ENCODE peak calls at places on chromosome 13, in five cellular contexts. H is MCF 10A, E is fibroblast of the aortic adventitia, G is bronchial epithelial cell, I is fibroblast of lung. O is an unnamed sample.

GRCh38 chr13:46655727-46656180 is 102.8 kb downstream of the LRCH1 start:
- DNase-seq in H (no peak), E (peak; percentile 58), G (no peak), I (peak; percentile 55), O (no peak)

GRCh38 chr13:51818771-51819511 is 15.0 kb upstream of the DHRS12 start:
- DNase-seq in H (peak; percentile 67), E (peak; percentile 56), G (no peak), I (peak; percentile 49), O (no peak)

GRCh38 chr13:94710881-94711560 is 1.3 kb downstream of the SOX21 start:
- DNase-seq in H (no peak), E (no peak), G (no peak), I (no peak), O (peak; percentile 70)

GRCh38 chr13:107809125-107809524 is 406.2 kb downstream of the LIG4 start:
- DNase-seq in H (no peak), E (peak; percentile 4), G (no peak), I (peak; percentile 15), O (no peak)

GRCh38 chr13:107819071-107819470 is 396.3 kb downstream of the LIG4 start:
- DNase-seq in H (no peak), E (no peak), G (no peak), I (no peak), O (no peak)

GRCh38 chr13:26653310-26653709 is 95.8 kb downstream of the WASF3 start:
- DNase-seq in H (peak; percentile 28), E (no peak), G (peak; percentile 42), I (no peak), O (no peak)

GRCh38 chr13:61370520-61370919 is 45.1 kb downstream of the PCDH20 start:
- DNase-seq in H (peak; percentile 10), E (no peak), G (no peak), I (no peak), O (no peak)

GRCh38 chr13:60335531-60335930 is 61.5 kb upstream of the TDRD3 start:
- DNase-seq in H (peak; percentile 16), E (peak; percentile 48), G (peak; percentile 41), I (peak; percentile 34), O (no peak)

GRCh38 chr13:27516103-27516502 is 65.7 kb upstream of the MTIF3 start:
- DNase-seq in H (no peak), E (no peak), G (no peak), I (no peak), O (no peak)

GRCh38 chr13:99119686-99120085 is 81.0 kb upstream of the UBAC2 start:
- DNase-seq in H (no peak), E (no peak), G (peak; percentile 19), I (no peak), O (no peak)

GRCh38 chr13:23928985-23929384 is 31.7 kb upstream of the C1QTNF9B start:
- DNase-seq in H (peak; percentile 30), E (peak; percentile 67), G (peak; percentile 92), I (peak; percentile 63), O (peak; percentile 86)

GRCh38 chr13:23714672-23715071 is 144.5 kb downstream of the TNFRSF19 start:
- DNase-seq in H (no peak), E (no peak), G (no peak), I (no peak), O (no peak)

GRCh38 chr13:41428155-41428554 is 29.2 kb upstream of the RGCC start:
- DNase-seq in H (no peak), E (no peak), G (no peak), I (no peak), O (no peak)
- TF ChIP-seq CTCF in H (no peak), E (peak; percentile 36), G (no peak), I (no peak), O (no peak)

GRCh38 chr13:80452279-80452678 is 111.4 kb upstream of the SPRY2 start:
- DNase-seq in H (no peak), E (no peak), G (no peak), I (no peak), O (no peak)
- TF ChIP-seq CTCF in H (no peak), E (no peak), G (no peak), I (no peak), O (no peak)

DNA sequence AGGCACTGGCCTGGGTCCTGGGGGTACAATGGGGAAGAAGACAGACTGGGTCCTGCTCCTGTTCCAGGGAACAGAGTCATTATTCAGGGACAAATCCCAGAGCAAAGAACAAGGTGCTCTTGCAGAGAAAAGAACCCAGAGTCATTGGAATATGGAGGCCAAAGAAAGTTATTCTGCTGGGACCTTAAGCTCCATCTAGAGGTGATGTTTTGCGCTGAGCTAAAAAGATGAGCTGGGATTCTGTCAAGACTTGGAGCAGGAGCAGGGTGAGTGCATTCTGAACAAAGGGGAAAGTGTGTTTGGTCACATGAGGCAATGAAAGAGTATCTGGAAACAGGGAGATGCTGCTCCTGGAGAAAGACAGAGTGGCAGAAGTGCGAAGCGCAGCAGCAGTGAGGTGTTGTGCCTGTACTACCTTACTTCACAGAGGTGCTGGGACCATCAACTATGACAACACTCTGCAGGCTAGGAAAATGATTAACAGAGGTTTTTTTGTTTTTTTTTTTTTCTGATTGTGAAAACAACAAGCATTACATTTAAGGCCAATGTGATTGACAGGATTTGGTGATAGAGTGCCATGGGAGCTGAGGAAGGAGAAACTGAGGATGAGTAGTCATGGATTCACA is 95.3 kb upstream of the TNFSF11 start:
- DNase-seq in H (peak; percentile 45), E (peak; percentile 57), G (peak; percentile 44), I (peak; percentile 68), O (no peak)
- TF ChIP-seq CTCF in H (peak; percentile 28), E (peak; percentile 70), G (peak; percentile 64), I (peak; percentile 29), O (peak; percentile 40)

GRCh38 chr13:87999791-88000190 is 328.6 kb downstream of the SLITRK5 start:
- DNase-seq in H (peak; percentile 10), E (no peak), G (peak; percentile 1), I (peak; percentile 38), O (no peak)
- TF ChIP-seq CTCF in H (no peak), E (no peak), G (peak; percentile 5), I (no peak), O (peak; percentile 33)

DNA sequence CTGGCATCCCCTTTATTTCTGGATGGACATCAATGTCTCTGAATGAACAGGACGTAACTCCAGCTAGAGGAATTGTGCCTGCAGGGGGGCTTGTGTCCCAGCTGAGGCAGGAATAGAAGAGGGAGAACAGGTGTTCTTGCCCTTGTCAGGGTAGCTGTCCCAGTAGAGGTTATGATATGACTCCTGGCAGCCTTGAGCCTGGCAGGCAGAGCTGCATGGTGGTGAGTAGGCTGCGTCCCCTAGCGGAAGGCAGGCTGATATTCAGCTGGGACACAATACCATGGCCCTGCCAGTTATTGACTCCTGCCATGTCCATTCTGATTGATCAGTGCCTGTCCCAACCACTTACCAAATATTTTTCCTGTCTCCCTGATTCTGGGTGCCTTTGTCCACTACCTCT is 197.2 kb downstream of the RAP2A start:
- DNase-seq in H (no peak), E (no peak), G (no peak), I (no peak), O (peak; percentile 71)
- TF ChIP-seq CTCF in H (no peak), E (no peak), G (no peak), I (no peak), O (peak; percentile 97)

GRCh38 chr13:32001392-32001768 is 30.2 kb upstream of the FRY start:
- DNase-seq in H (peak; percentile 71), E (peak; percentile 62), G (no peak), I (peak; percentile 54), O (peak; percentile 42)
- TF ChIP-seq CTCF in H (peak; percentile 51), E (peak; percentile 53), G (peak; percentile 62), I (peak; percentile 51), O (peak; percentile 49)

GRCh38 chr13:64817721-64818120 is 2412.4 kb downstream of the PCDH9 start:
- DNase-seq in H (no peak), E (peak; percentile 12), G (peak; percentile 4), I (peak; percentile 15), O (no peak)

GRCh38 chr13:64819081-64819480 is 2411.1 kb downstream of the PCDH9 start:
- DNase-seq in H (peak; percentile 1), E (no peak), G (peak; percentile 2), I (peak; percentile 30), O (no peak)
- TF ChIP-seq CTCF in H (no peak), E (no peak), G (no peak), I (no peak), O (no peak)

DNA sequence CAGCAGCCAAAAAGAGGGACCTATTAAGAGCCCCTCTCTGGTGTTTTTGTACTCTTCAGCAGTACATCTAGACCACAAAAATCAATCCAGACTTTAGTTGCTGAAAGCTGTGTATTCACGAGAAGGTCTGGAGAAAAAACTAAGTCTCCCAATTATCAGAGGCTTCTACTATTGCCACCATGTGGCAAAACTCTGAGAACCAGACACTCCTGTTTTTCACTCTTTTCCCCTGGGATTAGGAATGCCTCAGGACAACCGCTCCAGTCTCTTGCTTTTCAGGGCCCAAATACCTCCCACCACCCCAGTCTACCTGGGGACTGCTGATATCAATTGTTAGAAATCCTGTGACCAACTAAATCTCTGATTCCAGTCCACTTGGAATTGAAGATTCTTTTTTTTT is 30.1 kb upstream of the OBI1 start:
- DNase-seq in H (no peak), E (peak; percentile 8), G (no peak), I (peak; percentile 12), O (no peak)
- TF ChIP-seq CTCF in H (no peak), E (no peak), G (no peak), I (no peak), O (no peak)

O was measured in WERI-Rb-1.